ENCODE peak calls at places on chromosomes 16 and 17, in seven cellular contexts. One of them, this sample, is unnamed.

GRCh38 chr16:82627811-82628339 is 1.1 kb downstream of the CDH13 start:
- DNase-seq in cardiac fibroblast: peak
- DNase-seq in GM13976: no peak
- DNase-seq in osteocyte: peak
- DNase-seq in Calu3: no peak
- DNase-seq in cardiac muscle cell: peak
- DNase-seq in AG10803: peak
- DNase-seq in this sample: no peak

GRCh38 chr17:48492401-48493298 is 38.2 kb downstream of the HOXB1 start:
- DNase-seq in AG10803: peak
- DNase-seq in osteocyte: no peak
- DNase-seq in Calu3: peak
- DNase-seq in cardiac fibroblast: peak
- DNase-seq in GM13976: peak
- DNase-seq in cardiac muscle cell: peak
- DNase-seq in this sample: peak

GRCh38 chr16:65148804-65149203 is 26.9 kb upstream of the CDH11 start:
- DNase-seq in cardiac muscle cell: no peak
- DNase-seq in cardiac fibroblast: no peak
- DNase-seq in GM13976: no peak
- DNase-seq in Calu3: no peak
- DNase-seq in osteocyte: no peak
- DNase-seq in AG10803: no peak
- DNase-seq in this sample: no peak

GRCh38 chr16:74726736-74727135 is 26.1 kb upstream of the MLKL start:
- DNase-seq in GM13976: no peak
- DNase-seq in cardiac muscle cell: no peak
- DNase-seq in AG10803: no peak
- DNase-seq in Calu3: no peak
- DNase-seq in cardiac fibroblast: peak
- DNase-seq in osteocyte: no peak
- DNase-seq in this sample: no peak

GRCh38 chr17:78883090-78883532 is 19.9 kb downstream of the CEP295NL start:
- DNase-seq in AG10803: peak
- DNase-seq in GM13976: no peak
- DNase-seq in Calu3: peak
- DNase-seq in cardiac fibroblast: peak
- DNase-seq in cardiac muscle cell: no peak
- DNase-seq in osteocyte: peak
- DNase-seq in this sample: no peak

GRCh38 chr16:79297805-79298204 is 302.7 kb downstream of the MAF start:
- DNase-seq in Calu3: no peak
- DNase-seq in cardiac fibroblast: no peak
- DNase-seq in AG10803: no peak
- DNase-seq in GM13976: no peak
- DNase-seq in cardiac muscle cell: no peak
- DNase-seq in osteocyte: no peak
- DNase-seq in this sample: no peak

GRCh38 chr17:78226752-78227454 is 4.5 kb upstream of the TMEM235 start:
- DNase-seq in Calu3: peak
- DNase-seq in cardiac muscle cell: no peak
- DNase-seq in osteocyte: no peak
- DNase-seq in AG10803: no peak
- DNase-seq in cardiac fibroblast: no peak
- DNase-seq in GM13976: no peak
- DNase-seq in this sample: no peak

GRCh38 chr16:3581392-3581791 is 4.2 kb upstream of the NLRC3 start:
- DNase-seq in osteocyte: no peak
- DNase-seq in GM13976: no peak
- DNase-seq in cardiac fibroblast: no peak
- DNase-seq in cardiac muscle cell: no peak
- DNase-seq in Calu3: no peak
- DNase-seq in AG10803: no peak
- DNase-seq in this sample: no peak

GRCh38 chr16:70746708-70747424 is 54.1 kb downstream of the VAC14 start:
- DNase-seq in GM13976: no peak
- DNase-seq in cardiac fibroblast: peak
- DNase-seq in cardiac muscle cell: no peak
- DNase-seq in osteocyte: no peak
- DNase-seq in AG10803: peak
- DNase-seq in Calu3: peak
- DNase-seq in this sample: no peak

GRCh38 chr17:14935139-14935538 is 330.0 kb downstream of the PMP22 start:
- DNase-seq in osteocyte: no peak
- DNase-seq in cardiac fibroblast: no peak
- DNase-seq in AG10803: no peak
- DNase-seq in GM13976: no peak
- DNase-seq in cardiac muscle cell: no peak
- DNase-seq in Calu3: no peak
- DNase-seq in this sample: no peak

GRCh38 chr17:48051706-48052486 is 3.7 kb downstream of the NFE2L1 start:
- DNase-seq in AG10803: peak
- DNase-seq in Calu3: no peak
- DNase-seq in GM13976: no peak
- DNase-seq in osteocyte: peak
- DNase-seq in cardiac muscle cell: no peak
- DNase-seq in cardiac fibroblast: peak
- DNase-seq in this sample: no peak

GRCh38 chr16:68378436-68379415 is 67.9 kb downstream of the PRMT7 start:
- DNase-seq in Calu3: no peak
- DNase-seq in cardiac muscle cell: no peak
- DNase-seq in osteocyte: no peak
- DNase-seq in cardiac fibroblast: no peak
- DNase-seq in GM13976: no peak
- DNase-seq in AG10803: no peak
- DNase-seq in this sample: no peak

GRCh38 chr17:3805581-3805980 is 4.6 kb upstream of the ITGAE start:
- DNase-seq in AG10803: no peak
- DNase-seq in cardiac fibroblast: no peak
- DNase-seq in Calu3: no peak
- DNase-seq in GM13976: no peak
- DNase-seq in osteocyte: no peak
- DNase-seq in cardiac muscle cell: no peak
- DNase-seq in this sample: no peak

GRCh38 chr17:73466704-73467433 is 155.1 kb upstream of the CDC42EP4 start:
- DNase-seq in GM13976: no peak
- DNase-seq in cardiac fibroblast: no peak
- DNase-seq in Calu3: no peak
- DNase-seq in AG10803: no peak
- DNase-seq in osteocyte: no peak
- DNase-seq in cardiac muscle cell: no peak
- DNase-seq in this sample: no peak
- TF ChIP-seq CTCF in GM13976: no peak
- TF ChIP-seq CTCF in cardiac fibroblast: no peak
- TF ChIP-seq CTCF in Calu3: no peak
- TF ChIP-seq CTCF in AG10803: no peak
- TF ChIP-seq CTCF in osteocyte: no peak
- TF ChIP-seq CTCF in cardiac muscle cell: no peak
- TF ChIP-seq CTCF in this sample: no peak

DNA sequence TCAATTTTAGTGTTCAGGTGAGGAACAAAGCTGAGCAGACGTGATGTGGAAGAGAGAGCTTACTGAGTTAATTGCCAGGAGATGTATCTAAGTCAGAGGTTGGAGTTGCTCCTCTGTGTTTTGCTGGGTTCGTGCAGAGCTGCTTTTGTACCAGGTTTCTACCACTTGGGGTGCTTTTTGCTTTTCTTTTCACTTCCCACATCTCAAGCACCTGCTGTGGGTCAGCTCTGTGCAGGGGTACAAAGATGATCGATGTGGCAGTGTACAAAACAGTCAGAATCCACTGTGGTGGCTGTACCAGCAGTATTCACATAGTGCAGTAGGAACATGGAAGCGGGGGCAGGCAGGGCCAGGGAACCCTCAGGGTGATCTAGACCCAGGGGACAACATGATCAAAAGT is 14.8 kb downstream of the UNK start:
- DNase-seq in osteocyte: no peak
- DNase-seq in GM13976: peak
- DNase-seq in cardiac muscle cell: no peak
- DNase-seq in AG10803: no peak
- DNase-seq in cardiac fibroblast: no peak
- DNase-seq in Calu3: no peak
- DNase-seq in this sample: no peak
- TF ChIP-seq CTCF in osteocyte: no peak
- TF ChIP-seq CTCF in GM13976: no peak
- TF ChIP-seq CTCF in cardiac muscle cell: no peak
- TF ChIP-seq CTCF in AG10803: no peak
- TF ChIP-seq CTCF in cardiac fibroblast: no peak
- TF ChIP-seq CTCF in Calu3: no peak
- TF ChIP-seq CTCF in this sample: peak

DNA sequence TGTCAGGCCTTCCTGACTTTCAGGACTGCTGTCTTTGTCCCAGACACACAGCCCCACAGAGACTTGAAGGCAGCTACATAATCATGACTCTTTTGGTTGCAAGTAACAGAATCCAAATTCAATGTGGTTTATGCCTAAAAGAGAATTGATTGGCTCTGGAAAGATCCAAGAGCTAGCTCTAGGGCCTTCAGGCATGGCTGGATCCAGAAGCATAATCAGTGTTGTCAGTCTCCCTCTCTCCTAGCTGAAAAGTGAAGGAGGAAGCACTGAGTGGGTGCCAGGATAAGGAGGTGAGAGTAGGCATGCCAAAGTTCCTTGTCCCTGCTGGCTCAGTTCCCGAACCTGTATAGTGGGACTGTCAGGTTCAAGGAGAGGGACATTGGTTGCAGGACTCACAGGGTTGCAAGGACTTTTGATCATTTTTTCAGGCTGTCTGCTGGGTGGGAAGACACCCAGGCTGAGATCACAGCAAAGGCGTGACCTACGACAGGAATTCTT is 25.5 kb downstream of the SNX20 start:
- DNase-seq in AG10803: no peak
- DNase-seq in osteocyte: no peak
- DNase-seq in Calu3: no peak
- DNase-seq in cardiac fibroblast: no peak
- DNase-seq in GM13976: no peak
- DNase-seq in cardiac muscle cell: no peak
- DNase-seq in this sample: no peak
- TF ChIP-seq CTCF in AG10803: no peak
- TF ChIP-seq CTCF in osteocyte: no peak
- TF ChIP-seq CTCF in Calu3: no peak
- TF ChIP-seq CTCF in cardiac fibroblast: no peak
- TF ChIP-seq CTCF in GM13976: no peak
- TF ChIP-seq CTCF in cardiac muscle cell: no peak
- TF ChIP-seq CTCF in this sample: no peak

GRCh38 chr16:2428051-2428786 is 1.0 kb upstream of the CCNF start:
- DNase-seq in Calu3: peak
- DNase-seq in cardiac fibroblast: peak
- DNase-seq in cardiac muscle cell: peak
- DNase-seq in osteocyte: no peak
- DNase-seq in GM13976: peak
- DNase-seq in AG10803: no peak
- DNase-seq in this sample: peak

GRCh38 chr16:2429771-2430663 is 770 bp downstream of the CCNF start:
- DNase-seq in GM13976: peak
- DNase-seq in AG10803: no peak
- DNase-seq in osteocyte: no peak
- DNase-seq in cardiac fibroblast: peak
- DNase-seq in Calu3: peak
- DNase-seq in cardiac muscle cell: peak
- DNase-seq in this sample: peak

GRCh38 chr16:2427526-2427925 is 1.7 kb upstream of the CCNF start:
- DNase-seq in Calu3: no peak
- DNase-seq in GM13976: no peak
- DNase-seq in osteocyte: no peak
- DNase-seq in cardiac fibroblast: no peak
- DNase-seq in cardiac muscle cell: no peak
- DNase-seq in AG10803: no peak
- DNase-seq in this sample: no peak

GRCh38 chr16:2429037-2429770 is at the start of gene CCNF:
- DNase-seq in GM13976: peak
- DNase-seq in Calu3: peak
- DNase-seq in osteocyte: peak
- DNase-seq in cardiac fibroblast: peak
- DNase-seq in cardiac muscle cell: peak
- DNase-seq in AG10803: peak
- DNase-seq in this sample: peak

GRCh38 chr16:2428787-2429036 is 535 bp upstream of the CCNF start:
- DNase-seq in AG10803: no peak
- DNase-seq in GM13976: no peak
- DNase-seq in Calu3: no peak
- DNase-seq in cardiac muscle cell: no peak
- DNase-seq in cardiac fibroblast: no peak
- DNase-seq in osteocyte: no peak
- DNase-seq in this sample: no peak
- TF ChIP-seq CTCF in AG10803: no peak
- TF ChIP-seq CTCF in GM13976: no peak
- TF ChIP-seq CTCF in Calu3: no peak
- TF ChIP-seq CTCF in cardiac muscle cell: no peak
- TF ChIP-seq CTCF in cardiac fibroblast: no peak
- TF ChIP-seq CTCF in osteocyte: no peak
- TF ChIP-seq CTCF in this sample: no peak

GRCh38 chr17:49996121-49996494 is 1.1 kb upstream of the DLX3 start:
- DNase-seq in cardiac muscle cell: no peak
- DNase-seq in cardiac fibroblast: no peak
- DNase-seq in GM13976: peak
- DNase-seq in AG10803: no peak
- DNase-seq in Calu3: no peak
- DNase-seq in osteocyte: no peak
- DNase-seq in this sample: no peak

GRCh38 chr17:49995055-49995738 is at the start of gene DLX3:
- DNase-seq in cardiac fibroblast: peak
- DNase-seq in cardiac muscle cell: peak
- DNase-seq in osteocyte: no peak
- DNase-seq in Calu3: peak
- DNase-seq in GM13976: no peak
- DNase-seq in AG10803: peak
- DNase-seq in this sample: no peak

GRCh38 chr17:49992933-49993422 is 2.0 kb downstream of the DLX3 start:
- DNase-seq in Calu3: no peak
- DNase-seq in cardiac muscle cell: no peak
- DNase-seq in osteocyte: no peak
- DNase-seq in GM13976: no peak
- DNase-seq in AG10803: no peak
- DNase-seq in cardiac fibroblast: no peak
- DNase-seq in this sample: no peak

GRCh38 chr17:49993423-49994037 is 1.5 kb downstream of the DLX3 start:
- DNase-seq in AG10803: no peak
- DNase-seq in cardiac muscle cell: peak
- DNase-seq in Calu3: no peak
- DNase-seq in cardiac fibroblast: no peak
- DNase-seq in GM13976: peak
- DNase-seq in osteocyte: no peak
- DNase-seq in this sample: no peak

GRCh38 chr17:49994085-49995054 is 654 bp downstream of the DLX3 start:
- DNase-seq in GM13976: peak
- DNase-seq in Calu3: no peak
- DNase-seq in AG10803: no peak
- DNase-seq in osteocyte: no peak
- DNase-seq in cardiac muscle cell: no peak
- DNase-seq in cardiac fibroblast: no peak
- DNase-seq in this sample: no peak
- TF ChIP-seq CTCF in GM13976: no peak
- TF ChIP-seq CTCF in Calu3: no peak
- TF ChIP-seq CTCF in AG10803: no peak
- TF ChIP-seq CTCF in osteocyte: no peak
- TF ChIP-seq CTCF in cardiac muscle cell: no peak
- TF ChIP-seq CTCF in cardiac fibroblast: peak
- TF ChIP-seq CTCF in this sample: no peak

This sample was measured in GM10248.